ENCODE peak calls at places on chromosomes 1 and 21, in four cellular contexts. One of them, this sample, is unnamed.

GRCh38 chr1:55955237-55955636 is 624.1 kb downstream of the PLPP3 start:
- DNase-seq in foreskin fibroblast: peak; percentile 43
- DNase-seq in HuH-7.5: no peak
- DNase-seq in NCI-H1694: no peak
- DNase-seq in this sample: no peak

GRCh38 chr1:17826165-17826488 is 71.0 kb downstream of the ACTL8 start:
- DNase-seq in NCI-H1694: peak; percentile 7
- DNase-seq in foreskin fibroblast: peak; percentile 51
- DNase-seq in HuH-7.5: peak; percentile 49
- DNase-seq in this sample: no peak

GRCh38 chr1:51673279-51673678 is 56.4 kb downstream of the OSBPL9 start:
- DNase-seq in HuH-7.5: no peak
- DNase-seq in NCI-H1694: no peak
- DNase-seq in foreskin fibroblast: no peak
- DNase-seq in this sample: no peak

GRCh38 chr1:36232212-36233031 is 8.2 kb downstream of the THRAP3 start:
- DNase-seq in foreskin fibroblast: no peak
- DNase-seq in HuH-7.5: no peak
- DNase-seq in NCI-H1694: no peak
- DNase-seq in this sample: no peak

GRCh38 chr1:24364975-24365678 is 46.0 kb downstream of the GRHL3 start:
- DNase-seq in HuH-7.5: no peak
- DNase-seq in foreskin fibroblast: peak; percentile 93
- DNase-seq in NCI-H1694: peak; percentile 30
- DNase-seq in this sample: peak; percentile 78

GRCh38 chr1:14479865-14480264 is 118.6 kb upstream of the KAZN start:
- DNase-seq in foreskin fibroblast: no peak
- DNase-seq in HuH-7.5: no peak
- DNase-seq in NCI-H1694: no peak
- DNase-seq in this sample: no peak

GRCh38 chr1:179821524-179821923 is 56.1 kb downstream of the TOR1AIP2 start:
- DNase-seq in foreskin fibroblast: no peak
- DNase-seq in HuH-7.5: no peak
- DNase-seq in NCI-H1694: no peak
- DNase-seq in this sample: no peak

GRCh38 chr21:29163381-29164115 is 33.1 kb downstream of the MAP3K7CL start:
- DNase-seq in NCI-H1694: no peak
- DNase-seq in HuH-7.5: no peak
- DNase-seq in foreskin fibroblast: no peak
- DNase-seq in this sample: peak; percentile 77